ENCODE peak calls at places on chromosomes 11 and 22, in five cellular contexts. One of them, this sample, is unnamed.

GRCh38 chr22:28429711-28430110 is 249.9 kb downstream of the TTC28 start:
- DNase-seq in cardiac muscle cell: no peak
- DNase-seq in heart right ventricle: no peak
- DNase-seq in NB4: no peak
- DNase-seq in AG04450: no peak
- DNase-seq in this sample: no peak

GRCh38 chr11:31964181-31964580 is 126.7 kb upstream of the RCN1 start:
- DNase-seq in cardiac muscle cell: no peak
- DNase-seq in AG04450: no peak
- DNase-seq in NB4: no peak
- DNase-seq in heart right ventricle: no peak
- DNase-seq in this sample: no peak

GRCh38 chr11:113373981-113374560 is 13.5 kb upstream of the ANKK1 start:
- DNase-seq in NB4: no peak
- DNase-seq in heart right ventricle: no peak
- DNase-seq in AG04450: no peak
- DNase-seq in cardiac muscle cell: peak
- DNase-seq in this sample: no peak

GRCh38 chr22:42296381-42296853 is 26.0 kb upstream of the TCF20 start:
- DNase-seq in NB4: no peak
- DNase-seq in heart right ventricle: peak
- DNase-seq in cardiac muscle cell: no peak
- DNase-seq in AG04450: no peak
- DNase-seq in this sample: no peak

GRCh38 chr11:134357545-134357839 is 25.7 kb downstream of the GLB1L2 start:
- DNase-seq in cardiac muscle cell: no peak
- DNase-seq in NB4: no peak
- DNase-seq in AG04450: no peak
- DNase-seq in heart right ventricle: no peak
- DNase-seq in this sample: no peak

GRCh38 chr11:69634069-69634468 is 6.9 kb upstream of the CCND1 start:
- DNase-seq in cardiac muscle cell: no peak
- DNase-seq in heart right ventricle: no peak
- DNase-seq in NB4: no peak
- DNase-seq in AG04450: no peak
- DNase-seq in this sample: no peak

GRCh38 chr11:110497204-110497987 is 67.6 kb downstream of the FDX1 start:
- DNase-seq in heart right ventricle: no peak
- DNase-seq in AG04450: no peak
- DNase-seq in NB4: peak
- DNase-seq in cardiac muscle cell: peak
- DNase-seq in this sample: no peak

GRCh38 chr22:22410121-22410520 is 98.4 kb downstream of the ZNF280B start:
- DNase-seq in heart right ventricle: peak
- DNase-seq in AG04450: no peak
- DNase-seq in NB4: peak
- DNase-seq in cardiac muscle cell: peak
- DNase-seq in this sample: no peak

GRCh38 chr11:86119062-86119461 is 50.2 kb upstream of the PICALM start:
- DNase-seq in NB4: no peak
- DNase-seq in heart right ventricle: no peak
- DNase-seq in AG04450: no peak
- DNase-seq in cardiac muscle cell: no peak
- DNase-seq in this sample: peak

GRCh38 chr11:102924851-102925380 is 30.6 kb downstream of the MMP13 start:
- DNase-seq in cardiac muscle cell: no peak
- DNase-seq in AG04450: no peak
- DNase-seq in heart right ventricle: no peak
- DNase-seq in NB4: peak
- DNase-seq in this sample: no peak

GRCh38 chr22:19761500-19762314 is 1.1 kb downstream of the TBX1 start:
- DNase-seq in NB4: peak
- DNase-seq in heart right ventricle: no peak
- DNase-seq in AG04450: no peak
- DNase-seq in cardiac muscle cell: no peak
- DNase-seq in this sample: no peak

GRCh38 chr11:17513853-17514252 is 30.4 kb downstream of the USH1C start:
- DNase-seq in cardiac muscle cell: no peak
- DNase-seq in AG04450: no peak
- DNase-seq in heart right ventricle: no peak
- DNase-seq in NB4: no peak
- DNase-seq in this sample: no peak

GRCh38 chr22:46074771-46075551 is 75.4 kb upstream of the PPARA start:
- DNase-seq in AG04450: no peak
- DNase-seq in cardiac muscle cell: no peak
- DNase-seq in NB4: no peak
- DNase-seq in heart right ventricle: peak
- DNase-seq in this sample: no peak

GRCh38 chr22:46073683-46074504 is 76.4 kb upstream of the PPARA start:
- DNase-seq in heart right ventricle: peak
- DNase-seq in cardiac muscle cell: peak
- DNase-seq in NB4: peak
- DNase-seq in AG04450: no peak
- DNase-seq in this sample: no peak

GRCh38 chr22:46076651-46077339 is 73.5 kb upstream of the PPARA start:
- DNase-seq in AG04450: no peak
- DNase-seq in heart right ventricle: peak
- DNase-seq in NB4: no peak
- DNase-seq in cardiac muscle cell: peak
- DNase-seq in this sample: no peak

GRCh38 chr22:46077669-46078099 is 72.6 kb upstream of the PPARA start:
- DNase-seq in AG04450: no peak
- DNase-seq in NB4: no peak
- DNase-seq in heart right ventricle: peak
- DNase-seq in cardiac muscle cell: no peak
- DNase-seq in this sample: no peak

GRCh38 chr22:46075764-46076531 is 74.4 kb upstream of the PPARA start:
- DNase-seq in cardiac muscle cell: no peak
- DNase-seq in AG04450: no peak
- DNase-seq in heart right ventricle: peak
- DNase-seq in NB4: no peak
- DNase-seq in this sample: no peak
- H3K4me3 ChIP-seq in cardiac muscle cell: no peak
- H3K4me3 ChIP-seq in AG04450: peak
- H3K4me3 ChIP-seq in heart right ventricle: peak
- H3K4me3 ChIP-seq in NB4: no peak
- H3K4me3 ChIP-seq in this sample: peak

GRCh38 chr11:43989162-43989961 is 46.9 kb downstream of the C11orf96 start:
- DNase-seq in cardiac muscle cell: peak
- DNase-seq in AG04450: no peak
- DNase-seq in NB4: no peak
- DNase-seq in heart right ventricle: peak
- DNase-seq in this sample: no peak

GRCh38 chr11:43986327-43986726 is 43.9 kb downstream of the C11orf96 start:
- DNase-seq in AG04450: no peak
- DNase-seq in heart right ventricle: no peak
- DNase-seq in cardiac muscle cell: no peak
- DNase-seq in NB4: no peak
- DNase-seq in this sample: no peak

GRCh38 chr11:43987384-43988039 is 45.1 kb downstream of the C11orf96 start:
- DNase-seq in cardiac muscle cell: peak
- DNase-seq in NB4: no peak
- DNase-seq in AG04450: no peak
- DNase-seq in heart right ventricle: peak
- DNase-seq in this sample: peak

GRCh38 chr11:43986881-43987280 is 44.4 kb downstream of the C11orf96 start:
- DNase-seq in AG04450: no peak
- DNase-seq in cardiac muscle cell: no peak
- DNase-seq in NB4: no peak
- DNase-seq in heart right ventricle: no peak
- DNase-seq in this sample: no peak

GRCh38 chr11:43988040-43988793 is 45.8 kb downstream of the C11orf96 start:
- DNase-seq in cardiac muscle cell: peak
- DNase-seq in heart right ventricle: no peak
- DNase-seq in NB4: no peak
- DNase-seq in AG04450: no peak
- DNase-seq in this sample: no peak
- TF ChIP-seq CTCF in cardiac muscle cell: peak
- TF ChIP-seq CTCF in heart right ventricle: peak
- TF ChIP-seq CTCF in NB4: no peak
- TF ChIP-seq CTCF in AG04450: peak
- TF ChIP-seq CTCF in this sample: no peak

DNA sequence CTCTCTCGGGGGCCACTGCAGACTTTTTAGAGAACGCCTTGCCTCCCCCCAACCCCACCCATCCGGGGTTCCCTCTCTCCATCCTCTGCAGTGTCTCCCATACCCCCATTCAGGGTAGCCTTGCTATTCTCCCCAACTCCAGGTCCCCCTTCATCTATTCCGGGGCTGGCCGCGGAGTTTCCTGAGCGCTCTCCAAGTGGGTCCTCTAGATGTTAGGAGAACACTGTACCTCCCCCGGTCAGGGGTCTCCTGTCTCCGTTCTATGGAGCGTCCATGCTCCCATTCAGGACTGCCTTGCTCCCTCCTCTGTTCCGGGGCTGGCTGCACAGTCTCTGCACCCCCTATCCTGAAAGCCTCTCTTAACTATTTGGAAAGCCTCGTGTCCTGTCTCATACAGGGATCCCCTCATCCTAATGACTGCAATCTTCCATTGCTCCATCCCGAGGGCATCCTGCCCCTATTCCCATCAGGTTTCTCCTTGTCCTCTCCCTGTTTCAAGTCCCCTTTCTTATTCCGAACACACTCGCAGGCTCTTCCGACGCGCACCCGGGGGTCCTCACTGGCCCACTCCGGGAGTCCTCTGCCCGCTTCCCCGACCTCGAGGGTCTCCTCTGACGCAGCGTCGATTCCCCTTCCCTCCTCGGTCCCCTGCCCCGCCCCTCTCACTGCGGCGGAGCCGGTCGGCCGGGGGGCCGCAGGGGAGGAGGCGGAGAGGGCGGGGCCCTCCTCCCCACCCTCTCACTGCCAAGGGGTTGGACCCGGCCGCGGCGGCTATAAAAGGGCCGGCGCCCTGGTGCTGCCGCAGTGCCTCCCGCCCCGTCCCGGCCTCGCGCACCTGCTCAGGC is at the start of gene NEFH:
- DNase-seq in heart right ventricle: no peak
- DNase-seq in cardiac muscle cell: no peak
- DNase-seq in AG04450: no peak
- DNase-seq in NB4: no peak
- DNase-seq in this sample: no peak
- H3K4me3 ChIP-seq in heart right ventricle: no peak
- H3K4me3 ChIP-seq in cardiac muscle cell: peak
- H3K4me3 ChIP-seq in AG04450: peak
- H3K4me3 ChIP-seq in NB4: no peak
- H3K4me3 ChIP-seq in this sample: no peak

DNA sequence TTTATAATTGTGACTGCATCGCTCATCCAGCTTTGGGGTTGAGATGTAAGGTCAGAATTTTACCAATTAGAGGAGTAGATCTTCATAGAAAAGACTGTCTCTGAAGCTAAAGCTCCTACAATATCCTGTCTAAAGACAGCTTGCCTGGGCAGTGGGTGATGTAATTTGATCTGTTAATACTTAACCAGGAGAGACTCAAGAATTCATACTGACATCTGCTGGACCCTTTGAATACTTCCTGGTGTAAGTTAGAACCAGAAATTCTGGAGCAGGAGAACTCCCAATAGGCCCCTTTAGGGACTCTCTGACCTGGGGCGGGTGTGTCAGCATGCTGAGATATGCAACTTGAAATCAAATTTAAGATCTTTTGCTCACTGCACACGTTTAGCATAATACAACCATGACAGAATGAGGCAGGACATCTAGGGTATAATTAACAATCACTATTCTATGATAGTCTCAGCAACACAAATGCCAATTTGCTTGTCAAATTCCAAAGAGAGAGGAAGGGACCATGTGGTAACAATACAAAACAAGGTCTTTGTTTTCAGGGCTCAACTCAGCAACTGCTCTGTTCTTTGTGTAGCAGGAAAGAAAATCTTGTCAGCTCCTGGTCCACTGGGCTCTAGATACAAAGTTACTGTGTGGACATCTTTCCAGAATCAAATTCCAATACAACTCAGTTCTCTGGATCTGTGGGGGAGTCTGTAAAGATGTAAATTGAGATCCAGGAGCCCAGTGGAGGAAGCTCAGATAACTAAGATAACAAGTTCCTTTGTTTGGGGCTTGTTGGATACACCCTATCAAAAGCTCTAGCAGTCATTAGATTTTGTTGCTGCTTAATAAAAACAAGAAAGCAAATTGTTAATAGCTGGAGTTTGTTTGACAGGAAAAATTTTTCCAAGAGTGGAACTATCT is 144.0 kb downstream of the INSC start:
- DNase-seq in heart right ventricle: no peak
- DNase-seq in NB4: peak
- DNase-seq in cardiac muscle cell: peak
- DNase-seq in AG04450: no peak
- DNase-seq in this sample: peak
- TF ChIP-seq CTCF in heart right ventricle: peak
- TF ChIP-seq CTCF in NB4: no peak
- TF ChIP-seq CTCF in cardiac muscle cell: no peak
- TF ChIP-seq CTCF in AG04450: peak
- TF ChIP-seq CTCF in this sample: peak

DNA sequence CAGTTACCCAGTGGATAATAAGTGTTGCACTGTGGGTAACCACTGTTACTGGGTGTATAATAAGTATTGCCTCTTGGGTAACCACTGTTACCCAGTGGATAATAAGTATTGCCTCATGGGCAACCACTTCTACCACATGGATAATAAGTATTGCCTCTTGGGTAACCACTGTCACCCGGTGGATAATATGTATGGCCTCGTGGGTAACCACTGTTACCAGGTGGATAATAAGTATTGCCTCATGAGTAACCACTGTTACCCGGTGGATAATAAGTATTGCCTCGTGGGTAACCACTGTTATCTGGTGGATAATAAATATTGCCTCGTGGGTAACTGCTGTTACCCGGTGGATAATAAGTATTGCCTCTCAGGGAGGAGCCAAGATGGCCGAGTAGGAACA is 29.7 kb upstream of the NXPE4 start:
- DNase-seq in cardiac muscle cell: no peak
- DNase-seq in AG04450: no peak
- DNase-seq in NB4: no peak
- DNase-seq in heart right ventricle: no peak
- DNase-seq in this sample: no peak
- H3K4me3 ChIP-seq in cardiac muscle cell: no peak
- H3K4me3 ChIP-seq in AG04450: no peak
- H3K4me3 ChIP-seq in NB4: no peak
- H3K4me3 ChIP-seq in heart right ventricle: no peak
- H3K4me3 ChIP-seq in this sample: no peak